ENCODE peak calls at places on chromosomes 12 and 14, in seven cellular contexts. K is stimulated activated CD4-positive, alpha-beta T cell treated with anti-CD3 and anti-CD28 coated beads, Interleukin-1b, Interleukin-23, amount 100 ng/mL, for 24 hours; S is bronchial epithelial cell; V is heart right ventricle; G is uterus; O is fibroblast of mammary gland; T is IMR-90. J is an unnamed sample.

GRCh38 chr12:1234073-1234472 is 243.1 kb downstream of the ERC1 start:
- DNase-seq in O (peak), S (no peak), T (peak), G (no peak), K (no peak), V (no peak), J (no peak)

GRCh38 chr12:120474092-120474960 is 4.8 kb upstream of the SRSF9 start:
- DNase-seq in V (no peak), T (peak), K (no peak), S (peak), O (peak), G (peak), J (no peak)

GRCh38 chr12:24045816-24046257 is 96.4 kb upstream of the SOX5 start:
- DNase-seq in O (peak), S (no peak), V (no peak), K (no peak), T (peak), G (no peak), J (no peak)

GRCh38 chr14:104451474-104451873 is 128.1 kb upstream of the C14orf180 start:
- DNase-seq in G (no peak), V (no peak), K (no peak), O (no peak), T (no peak), S (no peak), J (no peak)

GRCh38 chr12:123591702-123592481 is 7.5 kb downstream of the TMED2 start:
- DNase-seq in S (no peak), K (no peak), V (no peak), G (no peak), O (peak), T (peak), J (no peak)

GRCh38 chr14:69312608-69313007 is 52.6 kb downstream of the GALNT16 start:
- DNase-seq in V (no peak), S (no peak), G (peak), K (no peak), T (no peak), O (no peak), J (no peak)

GRCh38 chr12:21248679-21249078 is 86.0 kb downstream of the SLCO1A2 start:
- DNase-seq in S (peak), T (no peak), O (peak), V (no peak), G (no peak), K (no peak), J (peak)

GRCh38 chr12:64618953-64619590 is 8.8 kb downstream of the RASSF3 start:
- DNase-seq in G (no peak), V (no peak), O (peak), S (no peak), K (no peak), T (peak), J (no peak)

GRCh38 chr14:75205586-75205985 is 29.2 kb upstream of the TMED10 start:
- DNase-seq in S (peak), K (no peak), T (peak), G (no peak), O (peak), V (no peak), J (no peak)

GRCh38 chr14:54730156-54730961 is 163.4 kb downstream of the SAMD4A start:
- DNase-seq in V (no peak), G (peak), T (peak), S (peak), K (no peak), O (peak), J (no peak)

GRCh38 chr12:97595936-97596335 is 133.3 kb downstream of the RMST start:
- DNase-seq in O (no peak), T (no peak), G (no peak), K (no peak), V (no peak), S (peak), J (no peak)

GRCh38 chr14:23559010-23559920 is 3.2 kb downstream of the THTPA start:
- DNase-seq in V (peak), S (peak), O (peak), K (peak), G (no peak), T (peak), J (no peak)

GRCh38 chr14:66717571-66718140 is 209.7 kb downstream of the GPHN start:
- DNase-seq in K (no peak), V (no peak), S (no peak), T (no peak), G (no peak), O (no peak), J (no peak)

GRCh38 chr14:72448212-72448611 is 445.7 kb downstream of the DPF3 start:
- DNase-seq in T (no peak), K (no peak), V (no peak), G (no peak), O (no peak), S (no peak), J (no peak)

GRCh38 chr12:12835378-12836145 is 22.4 kb downstream of the DDX47 start:
- DNase-seq in K (no peak), S (peak), G (no peak), O (no peak), T (peak), V (no peak), J (no peak)

GRCh38 chr14:81765654-81766275 is 232.1 kb upstream of the SEL1L start:
- DNase-seq in T (no peak), S (no peak), O (no peak), G (no peak), V (no peak), K (no peak), J (no peak)

GRCh38 chr14:23182372-23183014 is 967 bp downstream of the SLC7A8 start:
- DNase-seq in G (peak), S (peak), O (no peak), T (no peak), K (no peak), V (no peak), J (peak)

GRCh38 chr14:23551266-23552028 is at the start of gene ZFHX2:
- DNase-seq in K (peak), O (peak), S (peak), T (peak), V (peak), G (no peak), J (peak)

GRCh38 chr12:96140110-96140509 is 54.1 kb upstream of the ELK3 start:
- DNase-seq in S (peak), V (no peak), G (no peak), O (peak), K (no peak), T (peak), J (no peak)

GRCh38 chr12:88577537-88577936 is 2.7 kb downstream of the KITLG start:
- DNase-seq in V (no peak), S (peak), G (no peak), O (peak), T (no peak), K (no peak), J (peak)

GRCh38 chr12:107109726-107110518 is 16.6 kb upstream of the CRY1 start:
- DNase-seq in T (no peak), G (no peak), S (peak), K (no peak), V (no peak), O (peak), J (no peak)

GRCh38 chr14:99041141-99041819 is 230.7 kb downstream of the BCL11B start:
- DNase-seq in O (no peak), V (no peak), G (no peak), K (no peak), S (peak), T (no peak), J (no peak)

GRCh38 chr14:94936411-94936892 is 166.5 kb upstream of the GSC start:
- DNase-seq in S (no peak), G (peak), O (peak), T (no peak), K (no peak), V (peak), J (peak)

GRCh38 chr14:71720978-71721624 is 211.1 kb upstream of the RGS6 start:
- DNase-seq in V (no peak), O (peak), G (no peak), S (peak), T (peak), K (no peak), J (peak)

GRCh38 chr12:127340381-127340780 is 926.6 kb upstream of the TMEM132C start:
- DNase-seq in S (no peak), O (peak), V (no peak), T (no peak), K (no peak), G (no peak), J (no peak)

GRCh38 chr12:100279612-100280244 is 12.8 kb downstream of the SCYL2 start:
- DNase-seq in V (no peak), T (no peak), O (no peak), K (no peak), G (no peak), S (no peak), J (no peak)

GRCh38 chr14:61997146-61997545 is 234.9 kb downstream of the SNAPC1 start:
- DNase-seq in O (no peak), S (peak), T (peak), K (no peak), G (no peak), V (no peak), J (no peak)

J was measured in NCI-H748 treated with DMSO at 0.1 percent for 48 hours.